ENCODE peak calls at places on chromosomes 11 and 22, in ten cellular contexts. One of them, this sample, is unnamed.
A peak's percentile ranks its signal among the peaks of the same experiment; 100 is the strongest.

GRCh38 chr22:20013382-20013871 is 3.2 kb downstream of the ARVCF start:
- DNase-seq in kidney: peak; percentile 89
- DNase-seq in HAP-1: peak; percentile 32
- DNase-seq in NB4: peak; percentile 46
- DNase-seq in HTR-8/SVneo: peak; percentile 53
- DNase-seq in CD4-positive, CD25-positive, alpha-beta regulatory T cell: no peak
- DNase-seq in spleen: peak; percentile 86
- DNase-seq in iris pigment epithelial cell: peak; percentile 49
- DNase-seq in colonic mucosa: peak; percentile 43
- DNase-seq in stimulated activated CD4-positive, alpha-beta T cell treated with anti-CD3 and anti-CD28 coated beads, Interleukin-4, amount 100 ng/mL, for 1 hour: peak; percentile 29
- DNase-seq in this sample: peak; percentile 64

GRCh38 chr22:19105867-19106802 is 16.1 kb downstream of the DGCR2 start:
- DNase-seq in kidney: no peak
- DNase-seq in HAP-1: no peak
- DNase-seq in NB4: peak; percentile 45
- DNase-seq in HTR-8/SVneo: no peak
- DNase-seq in CD4-positive, CD25-positive, alpha-beta regulatory T cell: peak; percentile 48
- DNase-seq in spleen: no peak
- DNase-seq in iris pigment epithelial cell: no peak
- DNase-seq in colonic mucosa: no peak
- DNase-seq in stimulated activated CD4-positive, alpha-beta T cell treated with anti-CD3 and anti-CD28 coated beads, Interleukin-4, amount 100 ng/mL, for 1 hour: peak; percentile 50
- DNase-seq in this sample: no peak

GRCh38 chr11:13692172-13692571 is 23.7 kb downstream of the FAR1 start:
- DNase-seq in kidney: no peak
- DNase-seq in HAP-1: no peak
- DNase-seq in NB4: no peak
- DNase-seq in HTR-8/SVneo: no peak
- DNase-seq in CD4-positive, CD25-positive, alpha-beta regulatory T cell: no peak
- DNase-seq in spleen: no peak
- DNase-seq in iris pigment epithelial cell: no peak
- DNase-seq in colonic mucosa: no peak
- DNase-seq in stimulated activated CD4-positive, alpha-beta T cell treated with anti-CD3 and anti-CD28 coated beads, Interleukin-4, amount 100 ng/mL, for 1 hour: no peak
- DNase-seq in this sample: no peak

GRCh38 chr22:38901111-38901641 is 29.2 kb upstream of the CBX6 start:
- DNase-seq in kidney: no peak
- DNase-seq in HAP-1: no peak
- DNase-seq in NB4: peak; percentile 47
- DNase-seq in HTR-8/SVneo: no peak
- DNase-seq in CD4-positive, CD25-positive, alpha-beta regulatory T cell: no peak
- DNase-seq in spleen: no peak
- DNase-seq in iris pigment epithelial cell: no peak
- DNase-seq in colonic mucosa: no peak
- DNase-seq in stimulated activated CD4-positive, alpha-beta T cell treated with anti-CD3 and anti-CD28 coated beads, Interleukin-4, amount 100 ng/mL, for 1 hour: no peak
- DNase-seq in this sample: no peak

GRCh38 chr11:125155767-125156166 is 8.8 kb upstream of the PKNOX2 start:
- DNase-seq in kidney: no peak
- DNase-seq in HAP-1: no peak
- DNase-seq in NB4: no peak
- DNase-seq in HTR-8/SVneo: no peak
- DNase-seq in CD4-positive, CD25-positive, alpha-beta regulatory T cell: no peak
- DNase-seq in spleen: no peak
- DNase-seq in iris pigment epithelial cell: no peak
- DNase-seq in colonic mucosa: no peak
- DNase-seq in stimulated activated CD4-positive, alpha-beta T cell treated with anti-CD3 and anti-CD28 coated beads, Interleukin-4, amount 100 ng/mL, for 1 hour: no peak
- DNase-seq in this sample: no peak

GRCh38 chr11:122983438-122984185 is 2.0 kb upstream of the BSX start:
- DNase-seq in kidney: no peak
- DNase-seq in HAP-1: no peak
- DNase-seq in NB4: no peak
- DNase-seq in HTR-8/SVneo: no peak
- DNase-seq in CD4-positive, CD25-positive, alpha-beta regulatory T cell: no peak
- DNase-seq in spleen: no peak
- DNase-seq in iris pigment epithelial cell: no peak
- DNase-seq in colonic mucosa: no peak
- DNase-seq in stimulated activated CD4-positive, alpha-beta T cell treated with anti-CD3 and anti-CD28 coated beads, Interleukin-4, amount 100 ng/mL, for 1 hour: no peak
- DNase-seq in this sample: no peak

GRCh38 chr11:36452987-36453386 is 57.1 kb downstream of the TRAF6 start:
- DNase-seq in kidney: no peak
- DNase-seq in HAP-1: no peak
- DNase-seq in NB4: peak; percentile 84
- DNase-seq in HTR-8/SVneo: no peak
- DNase-seq in CD4-positive, CD25-positive, alpha-beta regulatory T cell: no peak
- DNase-seq in spleen: no peak
- DNase-seq in iris pigment epithelial cell: no peak
- DNase-seq in colonic mucosa: no peak
- DNase-seq in stimulated activated CD4-positive, alpha-beta T cell treated with anti-CD3 and anti-CD28 coated beads, Interleukin-4, amount 100 ng/mL, for 1 hour: no peak
- DNase-seq in this sample: peak; percentile 21

GRCh38 chr11:35272391-35272821 is 133.4 kb downstream of the CD44 start:
- DNase-seq in kidney: no peak
- DNase-seq in HAP-1: no peak
- DNase-seq in NB4: no peak
- DNase-seq in HTR-8/SVneo: no peak
- DNase-seq in CD4-positive, CD25-positive, alpha-beta regulatory T cell: no peak
- DNase-seq in spleen: no peak
- DNase-seq in iris pigment epithelial cell: no peak
- DNase-seq in colonic mucosa: no peak
- DNase-seq in stimulated activated CD4-positive, alpha-beta T cell treated with anti-CD3 and anti-CD28 coated beads, Interleukin-4, amount 100 ng/mL, for 1 hour: peak; percentile 25
- DNase-seq in this sample: peak; percentile 72

GRCh38 chr11:67306769-67307544 is 3.6 kb downstream of the SSH3 start:
- DNase-seq in kidney: no peak
- DNase-seq in HAP-1: no peak
- DNase-seq in NB4: no peak
- DNase-seq in HTR-8/SVneo: no peak
- DNase-seq in CD4-positive, CD25-positive, alpha-beta regulatory T cell: no peak
- DNase-seq in spleen: peak; percentile 63
- DNase-seq in iris pigment epithelial cell: no peak
- DNase-seq in colonic mucosa: no peak
- DNase-seq in stimulated activated CD4-positive, alpha-beta T cell treated with anti-CD3 and anti-CD28 coated beads, Interleukin-4, amount 100 ng/mL, for 1 hour: no peak
- DNase-seq in this sample: no peak

GRCh38 chr11:35483131-35483800 is 42.1 kb downstream of the PAMR1 start:
- DNase-seq in kidney: no peak
- DNase-seq in HAP-1: no peak
- DNase-seq in NB4: no peak
- DNase-seq in HTR-8/SVneo: no peak
- DNase-seq in CD4-positive, CD25-positive, alpha-beta regulatory T cell: no peak
- DNase-seq in spleen: no peak
- DNase-seq in iris pigment epithelial cell: peak; percentile 82
- DNase-seq in colonic mucosa: no peak
- DNase-seq in stimulated activated CD4-positive, alpha-beta T cell treated with anti-CD3 and anti-CD28 coated beads, Interleukin-4, amount 100 ng/mL, for 1 hour: no peak
- DNase-seq in this sample: no peak

GRCh38 chr11:129896062-129896461 is 684 bp upstream of the NFRKB start:
- DNase-seq in kidney: no peak
- DNase-seq in HAP-1: no peak
- DNase-seq in NB4: peak; percentile 15
- DNase-seq in HTR-8/SVneo: peak; percentile 5
- DNase-seq in CD4-positive, CD25-positive, alpha-beta regulatory T cell: no peak
- DNase-seq in spleen: peak; percentile 84
- DNase-seq in iris pigment epithelial cell: no peak
- DNase-seq in colonic mucosa: no peak
- DNase-seq in stimulated activated CD4-positive, alpha-beta T cell treated with anti-CD3 and anti-CD28 coated beads, Interleukin-4, amount 100 ng/mL, for 1 hour: no peak
- DNase-seq in this sample: no peak

GRCh38 chr11:124893781-124894401 is 3.8 kb downstream of the ROBO4 start:
- DNase-seq in kidney: no peak
- DNase-seq in HAP-1: no peak
- DNase-seq in NB4: no peak
- DNase-seq in HTR-8/SVneo: no peak
- DNase-seq in CD4-positive, CD25-positive, alpha-beta regulatory T cell: no peak
- DNase-seq in spleen: no peak
- DNase-seq in iris pigment epithelial cell: no peak
- DNase-seq in colonic mucosa: no peak
- DNase-seq in stimulated activated CD4-positive, alpha-beta T cell treated with anti-CD3 and anti-CD28 coated beads, Interleukin-4, amount 100 ng/mL, for 1 hour: no peak
- DNase-seq in this sample: no peak

GRCh38 chr11:59822989-59823566 is 12.5 kb upstream of the MRPL16 start:
- DNase-seq in kidney: no peak
- DNase-seq in HAP-1: peak; percentile 82
- DNase-seq in NB4: peak; percentile 87
- DNase-seq in HTR-8/SVneo: peak; percentile 40
- DNase-seq in CD4-positive, CD25-positive, alpha-beta regulatory T cell: no peak
- DNase-seq in spleen: no peak
- DNase-seq in iris pigment epithelial cell: peak; percentile 68
- DNase-seq in colonic mucosa: peak; percentile 50
- DNase-seq in stimulated activated CD4-positive, alpha-beta T cell treated with anti-CD3 and anti-CD28 coated beads, Interleukin-4, amount 100 ng/mL, for 1 hour: no peak
- DNase-seq in this sample: peak; percentile 22

GRCh38 chr11:69598147-69598546 is 42.8 kb upstream of the CCND1 start:
- DNase-seq in kidney: no peak
- DNase-seq in HAP-1: no peak
- DNase-seq in NB4: peak; percentile 84
- DNase-seq in HTR-8/SVneo: peak; percentile 60
- DNase-seq in CD4-positive, CD25-positive, alpha-beta regulatory T cell: no peak
- DNase-seq in spleen: no peak
- DNase-seq in iris pigment epithelial cell: no peak
- DNase-seq in colonic mucosa: no peak
- DNase-seq in stimulated activated CD4-positive, alpha-beta T cell treated with anti-CD3 and anti-CD28 coated beads, Interleukin-4, amount 100 ng/mL, for 1 hour: no peak
- DNase-seq in this sample: no peak

This sample was measured in immature natural killer cell.